ENCODE peak calls at places on chromosome 17, in eight cellular contexts. H is posterior cingulate gyrus, I is anterior cingulate cortex, K is NCI-H510A treated with DMSO at 0.1 percent for 48 hours, V is pancreas, N is 8988T, B is brain microvascular endothelial cell, Q is MCF 10A. W is an unnamed sample.
A peak's percentile ranks its signal among the peaks of the same experiment; 100 is the strongest.

GRCh38 chr17:72079700-72080099 is 41.1 kb upstream of the SOX9 start:
- DNase-seq in V (peak; percentile 20), Q (peak; percentile 86), N (no peak), K (no peak), B (no peak), H (no peak), I (no peak), W (no peak)

GRCh38 chr17:19940722-19941464 is 36.7 kb downstream of the AKAP10 start:
- DNase-seq in K (no peak), H (no peak), I (no peak), N (no peak), V (no peak), Q (peak; percentile 1), B (peak; percentile 22), W (peak; percentile 8)

GRCh38 chr17:15349119-15349518 is 7.7 kb upstream of the TEKT3 start:
- DNase-seq in N (no peak), I (no peak), B (no peak), H (no peak), V (no peak), Q (peak; percentile 20), K (no peak), W (peak; percentile 36)

GRCh38 chr17:61454095-61454931 is 2.1 kb downstream of the TBX4 start:
- DNase-seq in N (no peak), V (no peak), B (no peak), I (no peak), H (no peak), Q (no peak), K (no peak), W (no peak)

GRCh38 chr17:38605852-38606645 is at the start of gene SRCIN1:
- DNase-seq in K (peak; percentile 41), V (peak; percentile 69), H (peak; percentile 96), I (peak; percentile 82), B (no peak), N (peak; percentile 73), Q (peak; percentile 29), W (no peak)

GRCh38 chr17:14469971-14470370 is 169.1 kb downstream of the HS3ST3B1 start:
- DNase-seq in H (no peak), N (no peak), I (no peak), Q (no peak), B (no peak), K (no peak), V (no peak), W (no peak)

GRCh38 chr17:6793748-6794493 is 17.9 kb downstream of the FBXO39 start:
- DNase-seq in H (no peak), B (no peak), K (no peak), Q (no peak), I (no peak), V (no peak), N (no peak), W (no peak)

GRCh38 chr17:72496461-72496860 is 375.6 kb downstream of the SOX9 start:
- DNase-seq in K (no peak), Q (no peak), N (no peak), I (no peak), B (no peak), H (no peak), V (no peak), W (no peak)

GRCh38 chr17:73560661-73561060 is 83.6 kb downstream of the SDK2 start:
- DNase-seq in I (no peak), H (no peak), Q (no peak), B (no peak), N (no peak), K (no peak), V (no peak), W (no peak)

GRCh38 chr17:37358098-37358829 is 17.5 kb upstream of the C17orf78 start:
- DNase-seq in V (peak; percentile 37), I (peak; percentile 54), K (peak; percentile 26), B (peak; percentile 47), N (peak; percentile 38), Q (peak; percentile 70), H (peak; percentile 90), W (peak; percentile 33)

GRCh38 chr17:19242323-19242722 is 5.2 kb downstream of the EPN2 start:
- DNase-seq in V (no peak), B (no peak), Q (no peak), N (no peak), K (peak; percentile 58), I (no peak), H (no peak), W (peak; percentile 77)

GRCh38 chr17:44863254-44863918 is 15.7 kb downstream of the HIGD1B start:
- DNase-seq in V (no peak), H (peak; percentile 33), Q (no peak), B (no peak), K (no peak), N (no peak), I (no peak), W (no peak)

W was measured in foreskin keratinocyte.